ENCODE peak calls at places on chromosomes 3 and 15, in nine cellular contexts. One of them, this sample, is unnamed.

GRCh38 chr15:60964527-60964926 is 264.6 kb downstream of the RORA start:
- DNase-seq in NCI-H526: no peak
- DNase-seq in lower lobe of right lung: no peak
- DNase-seq in COLO829: no peak
- DNase-seq in RCC 7860: no peak
- DNase-seq in hypothalamus: peak
- DNase-seq in amygdala: no peak
- DNase-seq in SK-N-SH: no peak
- DNase-seq in A549: no peak
- DNase-seq in this sample: no peak

GRCh38 chr15:56804908-56805307 is 71.6 kb upstream of the ZNF280D start:
- DNase-seq in NCI-H526: no peak
- DNase-seq in lower lobe of right lung: no peak
- DNase-seq in COLO829: no peak
- DNase-seq in RCC 7860: no peak
- DNase-seq in hypothalamus: no peak
- DNase-seq in amygdala: no peak
- DNase-seq in SK-N-SH: no peak
- DNase-seq in A549: no peak
- DNase-seq in this sample: no peak

GRCh38 chr15:66879511-66879910 is 177.5 kb downstream of the SMAD6 start:
- DNase-seq in NCI-H526: no peak
- DNase-seq in lower lobe of right lung: no peak
- DNase-seq in COLO829: no peak
- DNase-seq in RCC 7860: no peak
- DNase-seq in hypothalamus: no peak
- DNase-seq in amygdala: no peak
- DNase-seq in SK-N-SH: no peak
- DNase-seq in A549: no peak
- DNase-seq in this sample: no peak

GRCh38 chr3:160649596-160649995 is 27.4 kb upstream of the ARL14 start:
- DNase-seq in NCI-H526: no peak
- DNase-seq in lower lobe of right lung: no peak
- DNase-seq in COLO829: no peak
- DNase-seq in RCC 7860: no peak
- DNase-seq in hypothalamus: no peak
- DNase-seq in amygdala: no peak
- DNase-seq in SK-N-SH: no peak
- DNase-seq in A549: no peak
- DNase-seq in this sample: no peak

GRCh38 chr15:57605491-57605890 is 13.8 kb downstream of the MYZAP start:
- DNase-seq in NCI-H526: peak
- DNase-seq in lower lobe of right lung: no peak
- DNase-seq in COLO829: no peak
- DNase-seq in RCC 7860: no peak
- DNase-seq in hypothalamus: no peak
- DNase-seq in amygdala: no peak
- DNase-seq in SK-N-SH: no peak
- DNase-seq in A549: no peak
- DNase-seq in this sample: no peak

GRCh38 chr3:12408984-12409383 is 75.3 kb upstream of the TSEN2 start:
- DNase-seq in NCI-H526: no peak
- DNase-seq in lower lobe of right lung: no peak
- DNase-seq in COLO829: no peak
- DNase-seq in RCC 7860: no peak
- DNase-seq in hypothalamus: no peak
- DNase-seq in amygdala: no peak
- DNase-seq in SK-N-SH: no peak
- DNase-seq in A549: no peak
- DNase-seq in this sample: no peak

GRCh38 chr15:32941823-32942222 is 224.0 kb downstream of the GREM1 start:
- DNase-seq in NCI-H526: no peak
- DNase-seq in lower lobe of right lung: no peak
- DNase-seq in COLO829: no peak
- DNase-seq in RCC 7860: no peak
- DNase-seq in hypothalamus: no peak
- DNase-seq in amygdala: no peak
- DNase-seq in SK-N-SH: peak
- DNase-seq in A549: no peak
- DNase-seq in this sample: no peak

GRCh38 chr3:122387709-122388108 is 3.7 kb downstream of the FAM162A start:
- DNase-seq in NCI-H526: no peak
- DNase-seq in lower lobe of right lung: no peak
- DNase-seq in COLO829: no peak
- DNase-seq in RCC 7860: no peak
- DNase-seq in hypothalamus: no peak
- DNase-seq in amygdala: no peak
- DNase-seq in SK-N-SH: no peak
- DNase-seq in A549: no peak
- DNase-seq in this sample: no peak

GRCh38 chr3:170732660-170733245 is 137.2 kb downstream of the RPL22L1 start:
- DNase-seq in NCI-H526: no peak
- DNase-seq in lower lobe of right lung: no peak
- DNase-seq in COLO829: no peak
- DNase-seq in RCC 7860: no peak
- DNase-seq in hypothalamus: no peak
- DNase-seq in amygdala: no peak
- DNase-seq in SK-N-SH: no peak
- DNase-seq in A549: no peak
- DNase-seq in this sample: no peak

GRCh38 chr3:10437995-10438901 is 67.1 kb downstream of the ATP2B2 start:
- DNase-seq in NCI-H526: no peak
- DNase-seq in lower lobe of right lung: no peak
- DNase-seq in COLO829: no peak
- DNase-seq in RCC 7860: no peak
- DNase-seq in hypothalamus: no peak
- DNase-seq in amygdala: no peak
- DNase-seq in SK-N-SH: no peak
- DNase-seq in A549: no peak
- DNase-seq in this sample: no peak

GRCh38 chr3:5197022-5197421 is 9.5 kb downstream of the EDEM1 start:
- DNase-seq in NCI-H526: no peak
- DNase-seq in lower lobe of right lung: no peak
- DNase-seq in COLO829: no peak
- DNase-seq in RCC 7860: no peak
- DNase-seq in hypothalamus: no peak
- DNase-seq in amygdala: no peak
- DNase-seq in SK-N-SH: no peak
- DNase-seq in A549: no peak
- DNase-seq in this sample: no peak